ENCODE peak calls at places on chromosomes 3 and 15, in four cellular contexts. K is RCC 7860, A is dermis microvascular lymphatic vessel endothelial cell, E is thoracic aorta. U is an unnamed sample.

GRCh38 chr3:14523792-14524191 is 16.4 kb downstream of the GRIP2 start:
- DNase-seq in K (no peak), A (no peak), E (no peak), U (no peak)

GRCh38 chr3:137770066-137770805 is 6.1 kb downstream of the SOX14 start:
- DNase-seq in K (no peak), A (no peak), E (no peak), U (no peak)

GRCh38 chr3:55723653-55724406 is 236.7 kb upstream of the WNT5A start:
- DNase-seq in K (no peak), A (no peak), E (no peak), U (no peak)

GRCh38 chr15:38746211-38746610 is 181.6 kb upstream of the RASGRP1 start:
- DNase-seq in K (no peak), A (no peak), E (no peak), U (no peak)

GRCh38 chr3:100073555-100074307 is 40.6 kb downstream of the FILIP1L start:
- DNase-seq in K (no peak), A (peak), E (no peak), U (peak)

GRCh38 chr3:131067983-131068382 is 41.3 kb downstream of the NEK11 start:
- DNase-seq in K (no peak), A (no peak), E (no peak), U (no peak)

GRCh38 chr3:127823590-127823857 is 1.2 kb upstream of the MGLL start:
- DNase-seq in K (no peak), A (no peak), E (no peak), U (no peak)

GRCh38 chr3:45473841-45474240 is 85.5 kb downstream of the LARS2 start:
- DNase-seq in K (no peak), A (peak), E (no peak), U (peak)

GRCh38 chr3:23442598-23443383 is 239.7 kb downstream of the UBE2E2 start:
- DNase-seq in K (peak), A (peak), E (no peak), U (no peak)

GRCh38 chr3:107831590-107831989 is 259.2 kb downstream of the CD47 start:
- DNase-seq in K (no peak), A (no peak), E (no peak), U (no peak)

U was measured in astrocyte of the cerebellum.